ENCODE peak calls at places on chromosomes 6 and 20, in six cellular contexts. A is PC-9; V is foreskin fibroblast; H is effector CD4-positive, alpha-beta T cell; M is body of pancreas; U is NCI-H345. Y is an unnamed sample.

GRCh38 chr6:3438190-3439167 is 18.4 kb downstream of the SLC22A23 start:
- DNase-seq in M (no peak), H (no peak), V (no peak), A (no peak), U (peak), Y (no peak)

GRCh38 chr6:106973018-106973840 is 1.3 kb downstream of the CD24 start:
- DNase-seq in V (no peak), U (peak), H (no peak), A (no peak), M (peak), Y (no peak)

GRCh38 chr20:50493881-50494253 is 16.3 kb upstream of the PTPN1 start:
- DNase-seq in M (no peak), U (no peak), H (no peak), A (no peak), V (no peak), Y (no peak)

GRCh38 chr6:26172496-26172958 is 85.3 kb downstream of the HFE start:
- DNase-seq in M (peak), V (no peak), U (peak), A (no peak), H (peak), Y (no peak)

GRCh38 chr6:161443868-161444267 is 170.0 kb upstream of the AGPAT4 start:
- DNase-seq in A (no peak), H (no peak), V (no peak), U (no peak), M (no peak), Y (no peak)

GRCh38 chr20:61899971-61900370 is 165.7 kb downstream of the TAF4 start:
- DNase-seq in V (no peak), A (no peak), U (no peak), H (no peak), M (no peak), Y (no peak)

GRCh38 chr6:167572106-167572505 is 247.2 kb downstream of the TTLL2 start:
- DNase-seq in M (no peak), A (no peak), H (no peak), V (no peak), U (no peak), Y (no peak)

GRCh38 chr6:25012657-25013056 is 76.9 kb upstream of the RIPOR2 start:
- DNase-seq in M (no peak), A (peak), U (no peak), V (peak), H (no peak), Y (no peak)

GRCh38 chr6:92132446-92132845 is 1286.9 kb downstream of the EPHA7 start:
- DNase-seq in M (no peak), A (peak), U (no peak), V (no peak), H (no peak), Y (no peak)

GRCh38 chr6:3405679-3406078 is 51.2 kb downstream of the SLC22A23 start:
- DNase-seq in M (no peak), V (no peak), A (peak), H (no peak), U (no peak), Y (no peak)

GRCh38 chr6:124132256-124132655 is 328.6 kb downstream of the NKAIN2 start:
- DNase-seq in H (no peak), A (no peak), U (no peak), M (no peak), V (no peak), Y (no peak)

GRCh38 chr6:17705778-17706579 is 746 bp downstream of the NUP153 start:
- DNase-seq in U (peak), V (no peak), H (peak), M (peak), A (peak), Y (no peak)

GRCh38 chr6:83193747-83194582 is 808 bp downstream of the RWDD2A start:
- DNase-seq in H (peak), U (peak), M (peak), A (no peak), V (no peak), Y (no peak)